ENCODE peak calls at places on chromosomes 3 and 15, in seven cellular contexts. K is nephron progenitor cell; B is transverse colon; N is RCC 7860; Q is activated CD4-positive, alpha-beta T cell treated with anti-CD3 and anti-CD28 coated beads, Interleukin-2, amount 50 U/mL, for 1 hour; Y is cerebellar cortex; U is PC-3. T is an unnamed sample.

GRCh38 chr15:62777657-62778056 is 264.9 kb upstream of the TPM1 start:
- DNase-seq in N (peak; percentile 52), Y (no peak), Q (no peak), B (no peak), K (no peak), U (peak; percentile 14), T (no peak)

GRCh38 chr3:114446605-114447004 is 152.8 kb downstream of the TIGIT start:
- DNase-seq in U (no peak), Q (no peak), N (no peak), B (no peak), K (no peak), Y (peak; percentile 78), T (peak; percentile 68)

GRCh38 chr3:8982509-8982908 is 19.2 kb upstream of the RAD18 start:
- DNase-seq in Q (no peak), B (no peak), N (no peak), Y (peak; percentile 42), U (no peak), K (no peak), T (no peak)

GRCh38 chr15:64634020-64634419 is 141.4 kb downstream of the RBPMS2 start:
- DNase-seq in Y (no peak), B (peak; percentile 24), N (peak; percentile 33), U (no peak), Q (peak; percentile 11), K (no peak), T (no peak)

GRCh38 chr3:48569400-48569799 is 5.8 kb upstream of the UCN2 start:
- DNase-seq in Q (no peak), U (no peak), N (no peak), B (no peak), K (no peak), Y (no peak), T (no peak)

GRCh38 chr15:76799760-76800159 is 105.4 kb downstream of the SCAPER start:
- DNase-seq in Q (no peak), Y (no peak), K (no peak), B (no peak), U (peak; percentile 50), N (peak; percentile 18), T (peak; percentile 57)

GRCh38 chr3:89165636-89166312 is 58.4 kb downstream of the EPHA3 start:
- DNase-seq in K (no peak), U (no peak), Q (no peak), B (no peak), Y (no peak), N (no peak), T (no peak)

GRCh38 chr3:53629396-53629711 is 134.9 kb downstream of the CACNA1D start:
- DNase-seq in N (no peak), Q (no peak), U (no peak), B (no peak), K (no peak), Y (no peak), T (no peak)

GRCh38 chr3:125337506-125337905 is 37.6 kb downstream of the ZNF148 start:
- DNase-seq in B (no peak), N (no peak), Q (no peak), Y (no peak), K (no peak), U (no peak), T (no peak)

GRCh38 chr3:82202254-82202653 is 440.8 kb upstream of the GBE1 start:
- DNase-seq in Q (no peak), U (no peak), K (no peak), N (no peak), Y (no peak), B (no peak), T (no peak)

GRCh38 chr3:167735233-167736107 is at the start of gene SERPINI1:
- DNase-seq in Q (peak; percentile 65), K (peak; percentile 85), B (peak; percentile 91), Y (peak; percentile 90), N (peak; percentile 86), U (peak; percentile 94), T (peak; percentile 88)

GRCh38 chr3:172846103-172846561 is 95.6 kb downstream of the ECT2 start:
- DNase-seq in Q (no peak), B (no peak), K (no peak), N (peak; percentile 70), U (no peak), Y (no peak), T (no peak)

GRCh38 chr15:60391722-60392340 is 6.0 kb downstream of the ANXA2 start:
- DNase-seq in U (no peak), Q (no peak), K (no peak), Y (no peak), B (peak; percentile 21), N (peak; percentile 4), T (peak; percentile 35)

GRCh38 chr3:170697131-170697530 is 111.3 kb upstream of the SLC7A14 start:
- DNase-seq in K (no peak), N (no peak), U (no peak), Y (no peak), Q (no peak), B (no peak), T (no peak)

GRCh38 chr3:120682095-120682681 is at the start of gene HGD:
- DNase-seq in Q (no peak), U (peak; percentile 51), Y (no peak), B (peak; percentile 70), K (no peak), N (peak; percentile 92), T (no peak)

GRCh38 chr3:170760174-170760526 is 109.8 kb downstream of the RPL22L1 start:
- DNase-seq in Y (no peak), U (no peak), B (no peak), K (no peak), N (peak; percentile 31), Q (no peak), T (peak; percentile 71)

GRCh38 chr15:22878103-22878502 is 39.6 kb downstream of the NIPA2 start:
- DNase-seq in Q (no peak), U (no peak), B (no peak), K (no peak), Y (no peak), N (no peak), T (no peak)

GRCh38 chr3:185371683-185372082 is 8.7 kb downstream of the MAP3K13 start:
- DNase-seq in K (no peak), U (no peak), B (no peak), Q (no peak), N (no peak), Y (no peak), T (no peak)

GRCh38 chr3:56885879-56886647 is 84.3 kb upstream of the ARHGEF3 start:
- DNase-seq in K (no peak), Y (no peak), U (no peak), N (no peak), B (no peak), Q (no peak), T (no peak)

GRCh38 chr15:94026458-94026967 is 204.8 kb upstream of the MCTP2 start:
- DNase-seq in Q (no peak), B (no peak), Y (no peak), U (peak; percentile 65), K (no peak), N (peak; percentile 31), T (peak; percentile 95)

GRCh38 chr3:124115965-124116364 is 124.0 kb upstream of the ROPN1 start:
- DNase-seq in Q (no peak), B (no peak), Y (no peak), N (no peak), K (no peak), U (no peak), T (no peak)

GRCh38 chr3:59263152-59263551 is 213.3 kb upstream of the CFAP20DC start:
- DNase-seq in Y (no peak), Q (no peak), B (no peak), N (no peak), U (no peak), K (no peak), T (no peak)

GRCh38 chr3:171375704-171376103 is 84.5 kb downstream of the TNIK start:
- DNase-seq in N (no peak), U (no peak), B (no peak), Q (no peak), K (no peak), Y (no peak), T (no peak)

GRCh38 chr15:29924750-29925149 is 102.5 kb upstream of the TJP1 start:
- DNase-seq in K (peak; percentile 45), B (peak; percentile 12), N (peak; percentile 92), Y (no peak), U (peak; percentile 89), Q (no peak), T (peak; percentile 89)

GRCh38 chr3:172782235-172782634 is 31.7 kb downstream of the ECT2 start:
- DNase-seq in U (no peak), K (no peak), B (no peak), Q (no peak), Y (no peak), N (no peak), T (no peak)

GRCh38 chr3:40237892-40238571 is 71.5 kb upstream of the EIF1B start:
- DNase-seq in Q (no peak), N (no peak), K (peak; percentile 35), U (peak; percentile 18), Y (peak; percentile 22), B (no peak), T (peak; percentile 27)

GRCh38 chr15:78263907-78264303 is 457 bp upstream of the DNAJA4 start:
- DNase-seq in Y (no peak), U (no peak), N (no peak), B (peak; percentile 79), K (no peak), Q (no peak), T (no peak)

GRCh38 chr15:68586274-68586961 is 7.6 kb downstream of the CORO2B start:
- DNase-seq in N (peak; percentile 94), K (no peak), Q (no peak), B (no peak), U (peak; percentile 90), Y (no peak), T (peak; percentile 54)

GRCh38 chr3:129449279-129450115 is 9.5 kb downstream of the IFT122 start:
- DNase-seq in N (no peak), B (no peak), Y (no peak), Q (no peak), K (no peak), U (no peak), T (no peak)

GRCh38 chr15:50698101-50698500 is 11.5 kb upstream of the TRPM7 start:
- DNase-seq in Y (no peak), U (no peak), B (no peak), N (no peak), K (no peak), Q (no peak), T (peak; percentile 28)

T was measured in fibroblast of the aortic adventitia.